ENCODE peak calls at places on chromosomes 6 and 20, in eight cellular contexts. J, F, O, X, L, T, M and U are unnamed samples.

GRCh38 chr6:127854009-127854408 is 46.8 kb downstream of the THEMIS start:
- DNase-seq in J (no peak), O (no peak), X (no peak), L (no peak), M (no peak), T (peak), F (no peak), U (no peak)

GRCh38 chr20:17614176-17614811 is 44.4 kb downstream of the DSTN start:
- DNase-seq in M (no peak), F (peak), O (peak), L (peak), J (peak), T (peak), X (peak), U (peak)

GRCh38 chr6:43263314-43264178 is 20.3 kb downstream of the TTBK1 start:
- DNase-seq in X (peak), T (peak), F (peak), J (peak), O (peak), M (peak), L (peak), U (peak)

GRCh38 chr20:10710995-10711775 is 37.4 kb upstream of the JAG1 start:
- DNase-seq in X (no peak), O (no peak), L (no peak), T (peak), J (no peak), F (no peak), M (no peak), U (peak)

GRCh38 chr6:32459781-32460424 is 20.2 kb downstream of the HLA-DRA start:
- DNase-seq in O (no peak), M (no peak), F (no peak), T (no peak), J (no peak), L (no peak), X (peak), U (no peak)

GRCh38 chr6:166502453-166502852 is 84.0 kb downstream of the RAMACL start:
- DNase-seq in M (no peak), T (no peak), X (peak), L (no peak), F (no peak), O (peak), J (peak), U (peak)

GRCh38 chr6:13391537-13391936 is 63.2 kb upstream of the TBC1D7 start:
- DNase-seq in F (no peak), X (no peak), O (no peak), T (no peak), L (no peak), J (no peak), M (no peak), U (no peak)

GRCh38 chr6:67663105-67663895 is 971.8 kb upstream of the ADGRB3 start:
- DNase-seq in J (no peak), M (no peak), X (no peak), T (no peak), F (no peak), O (no peak), L (no peak), U (no peak)

GRCh38 chr6:118668761-118669411 is 17.5 kb upstream of the CEP85L start:
- DNase-seq in O (no peak), M (no peak), T (no peak), X (no peak), F (no peak), J (no peak), L (no peak), U (no peak)

GRCh38 chr20:21781446-21782075 is 76.1 kb downstream of the PAX1 start:
- DNase-seq in X (no peak), T (no peak), L (no peak), O (no peak), M (no peak), F (no peak), J (no peak), U (no peak)

GRCh38 chr6:105488521-105489212 is 85.8 kb upstream of the PREP start:
- DNase-seq in L (no peak), F (no peak), T (no peak), J (no peak), M (no peak), X (no peak), O (no peak), U (no peak)

GRCh38 chr6:5681480-5681879 is 325.2 kb downstream of the NRN1 start:
- DNase-seq in M (no peak), X (no peak), F (no peak), L (no peak), J (no peak), T (no peak), O (no peak), U (peak)

GRCh38 chr20:55200317-55200716 is 724.9 kb downstream of the DOK5 start:
- DNase-seq in F (no peak), L (no peak), X (no peak), O (no peak), T (no peak), M (no peak), J (no peak), U (no peak)

GRCh38 chr6:31720196-31720770 is 1.3 kb downstream of the LY6G6C start:
- DNase-seq in M (peak), J (no peak), F (no peak), T (no peak), X (no peak), O (no peak), L (no peak), U (no peak)

GRCh38 chr6:93889713-93890112 is 470.4 kb upstream of the EPHA7 start:
- DNase-seq in X (no peak), M (no peak), O (no peak), F (no peak), T (no peak), J (no peak), L (no peak), U (no peak)

GRCh38 chr20:54108394-54108643 is 37.9 kb upstream of the BCAS1 start:
- DNase-seq in F (no peak), X (no peak), T (peak), L (no peak), O (no peak), M (no peak), J (no peak), U (no peak)

GRCh38 chr6:3228046-3228671 is 706 bp upstream of the TUBB2B start:
- DNase-seq in L (no peak), J (no peak), X (no peak), O (no peak), F (no peak), T (no peak), M (no peak), U (no peak)

GRCh38 chr20:62887147-62887859 is 25.7 kb upstream of the TCFL5 start:
- DNase-seq in F (no peak), O (peak), T (no peak), L (peak), J (peak), X (peak), M (peak), U (peak)

GRCh38 chr6:93036835-93037234 is 382.5 kb downstream of the EPHA7 start:
- DNase-seq in O (no peak), X (no peak), T (peak), M (no peak), J (no peak), F (no peak), L (no peak), U (no peak)

GRCh38 chr20:47748851-47749250 is 36.4 kb downstream of the SULF2 start:
- DNase-seq in F (no peak), M (no peak), J (no peak), X (no peak), T (no peak), O (no peak), L (no peak), U (no peak)

GRCh38 chr6:33837971-33838665 is 34.3 kb upstream of the MLN start:
- DNase-seq in O (no peak), F (no peak), J (no peak), T (no peak), X (peak), M (no peak), L (no peak), U (peak)

GRCh38 chr6:10078581-10078980 is 336.3 kb downstream of the TFAP2A start:
- DNase-seq in L (no peak), O (no peak), M (no peak), X (no peak), J (no peak), T (no peak), F (no peak), U (no peak)

GRCh38 chr6:4935981-4936680 is 67.7 kb downstream of the RPP40 start:
- DNase-seq in X (no peak), L (no peak), M (no peak), T (no peak), F (no peak), O (no peak), J (no peak), U (no peak)

GRCh38 chr6:146433881-146434741 is 109.5 kb upstream of the RAB32 start:
- DNase-seq in O (no peak), X (no peak), M (no peak), F (peak), L (no peak), T (no peak), J (no peak), U (peak)

GRCh38 chr6:56642366-56643261 is at the start of gene DST:
- DNase-seq in M (peak), J (no peak), O (no peak), T (peak), X (no peak), F (no peak), L (no peak), U (peak)

GRCh38 chr20:52230406-52230805 is 38.8 kb upstream of the ZFP64 start:
- DNase-seq in M (no peak), F (no peak), T (peak), O (no peak), X (no peak), L (no peak), J (no peak), U (no peak)

GRCh38 chr6:28005124-28005662 is 48.2 kb downstream of the OR2B6 start:
- DNase-seq in F (no peak), L (no peak), T (no peak), J (no peak), O (no peak), M (no peak), X (no peak), U (no peak)

GRCh38 chr20:4179545-4179944 is 164.2 kb upstream of the RNF24 start:
- DNase-seq in F (no peak), X (no peak), M (no peak), O (no peak), J (no peak), T (no peak), L (no peak), U (peak)

GRCh38 chr6:22589118-22589517 is 19.8 kb downstream of the HDGFL1 start:
- DNase-seq in X (no peak), O (no peak), T (no peak), J (no peak), L (no peak), M (no peak), F (no peak), U (no peak)

GRCh38 chr6:133190912-133191311 is 50.2 kb upstream of the EYA4 start:
- DNase-seq in T (no peak), J (no peak), L (no peak), F (no peak), O (no peak), X (no peak), M (no peak), U (no peak)

GRCh38 chr6:118146584-118146983 is 239.5 kb downstream of the SLC35F1 start:
- DNase-seq in J (no peak), O (no peak), F (no peak), T (no peak), X (no peak), L (no peak), M (no peak), U (no peak)

GRCh38 chr20:37305079-37305478 is 15.6 kb downstream of the MANBAL start:
- DNase-seq in X (no peak), L (no peak), M (no peak), T (no peak), F (no peak), O (no peak), J (no peak), U (no peak)

DNA sequence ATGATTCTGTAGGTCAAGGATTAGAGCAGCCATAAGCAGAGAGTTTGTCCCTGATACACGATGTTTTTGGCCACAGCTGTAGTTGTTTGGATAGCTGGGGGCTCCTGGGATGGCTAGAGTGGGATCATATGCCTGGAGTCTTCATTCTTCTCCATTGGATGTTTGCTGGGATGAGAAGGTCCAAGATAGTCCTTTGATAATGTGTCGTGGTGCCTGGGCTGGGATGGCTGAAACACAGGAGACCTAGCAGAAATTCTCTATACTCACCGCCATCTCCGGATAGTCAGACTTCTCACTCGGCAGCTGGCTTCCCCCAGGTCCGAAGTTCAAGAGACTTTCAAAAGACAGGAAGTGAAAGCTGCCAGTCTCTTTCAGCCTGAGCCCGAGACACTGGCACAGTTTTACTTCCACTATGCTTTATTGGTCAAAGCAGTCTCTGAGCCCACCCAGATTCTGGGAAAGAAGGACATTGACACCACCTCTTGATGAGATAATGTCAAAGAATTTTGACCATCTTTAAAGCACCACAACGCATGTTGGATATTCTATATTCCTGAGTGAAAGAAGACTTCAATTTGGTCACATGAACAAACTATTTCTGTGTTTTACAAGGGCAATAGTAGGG is 16.0 kb downstream of the MARCKS start:
- DNase-seq in J (peak), M (no peak), L (peak), X (no peak), T (peak), O (peak), F (peak), U (no peak)
- H3K27ac ChIP-seq in J (no peak), M (no peak), L (no peak), X (no peak), T (peak), O (no peak), F (peak), U (peak)

GRCh38 chr20:49810491-49811190 is 2.0 kb upstream of the SLC9A8 start:
- DNase-seq in J (no peak), F (no peak), M (peak), O (no peak), L (no peak), X (no peak), T (no peak), U (no peak)
- TF ChIP-seq CTCF in J (no peak), F (no peak), M (no peak), O (no peak), L (no peak), X (no peak), T (no peak), U (no peak)

GRCh38 chr6:168452685-168453377 is 11.8 kb downstream of the SMOC2 start:
- DNase-seq in X (peak), O (peak), M (no peak), F (no peak), J (peak), T (no peak), L (peak), U (no peak)
- H3K27ac ChIP-seq in X (peak), O (peak), M (no peak), F (no peak), J (no peak), T (no peak), L (no peak), U (no peak)

GRCh38 chr6:20400476-20401402 is 940 bp upstream of the E2F3 start:
- DNase-seq in J (peak), T (peak), M (no peak), F (no peak), X (peak), L (peak), O (peak), U (peak)
- TF ChIP-seq CTCF in J (peak), T (peak), M (peak), F (peak), X (no peak), L (peak), O (peak), U (peak)

DNA sequence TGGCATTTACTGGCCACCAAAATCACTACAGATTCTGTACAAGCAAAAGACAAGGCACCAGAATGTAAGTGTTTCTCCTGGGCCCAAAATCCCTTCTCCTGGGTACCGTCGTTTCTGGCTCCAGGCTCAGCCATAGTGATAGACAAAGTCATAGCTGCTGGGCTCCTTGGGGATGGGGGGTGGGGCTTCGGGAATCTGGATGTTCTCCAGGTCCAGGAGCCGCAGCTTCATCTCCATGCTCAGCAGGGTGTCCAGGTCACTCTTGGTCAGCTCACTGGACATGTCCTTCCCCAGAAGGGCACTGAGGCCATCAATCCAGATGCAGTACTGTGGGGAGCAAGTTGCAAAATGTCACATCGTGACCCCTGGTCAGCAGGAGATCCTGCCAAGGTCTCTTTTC is 39.2 kb downstream of the ELMO2 start:
- DNase-seq in T (no peak), X (no peak), L (no peak), J (no peak), M (no peak), F (no peak), O (no peak), U (peak)
- H3K27ac ChIP-seq in T (no peak), X (no peak), L (no peak), J (no peak), M (no peak), F (no peak), O (no peak), U (no peak)